ENCODE peak calls at places on chromosomes 6 and 20, in seven cellular contexts. Z, E, I, D, W, Q and R are unnamed samples.

GRCh38 chr6:144335914-144336313 is 50.8 kb downstream of the UTRN start:
- DNase-seq in D (no peak), Q (no peak), I (no peak), W (no peak), E (peak), Z (no peak), R (no peak)

GRCh38 chr6:116561377-116562018 is 7.9 kb downstream of the CALHM4 start:
- DNase-seq in W (peak), I (peak), Z (no peak), D (peak), E (peak), Q (peak), R (peak)

GRCh38 chr20:51928931-51929330 is 126.6 kb upstream of the SALL4 start:
- DNase-seq in E (no peak), D (no peak), I (no peak), Q (no peak), W (peak), Z (no peak), R (no peak)

GRCh38 chr6:16756660-16757270 is 4.5 kb downstream of the ATXN1 start:
- DNase-seq in I (no peak), E (no peak), Z (no peak), Q (no peak), W (no peak), D (no peak), R (no peak)

GRCh38 chr20:51497542-51498467 is 44.7 kb downstream of the NFATC2 start:
- DNase-seq in Q (peak), W (peak), Z (peak), D (no peak), E (no peak), I (no peak), R (no peak)

GRCh38 chr6:105326216-105326615 is 76.7 kb downstream of the PREP start:
- DNase-seq in Q (no peak), I (no peak), E (peak), Z (no peak), W (peak), D (peak), R (no peak)

GRCh38 chr6:169452117-169452868 is 198.6 kb upstream of the THBS2 start:
- DNase-seq in D (no peak), E (peak), Z (no peak), Q (no peak), I (peak), W (no peak), R (peak)

GRCh38 chr6:157667211-157668033 is 155.6 kb upstream of the SNX9 start:
- DNase-seq in W (peak), Z (peak), E (peak), D (peak), Q (no peak), I (peak), R (peak)

GRCh38 chr6:63446405-63446804 is 125.9 kb upstream of the LOC128125822 start:
- DNase-seq in Q (no peak), I (no peak), D (no peak), E (no peak), Z (no peak), W (no peak), R (no peak)

GRCh38 chr6:37319156-37319555 is 34.6 kb upstream of the RNF8 start:
- DNase-seq in D (no peak), Z (no peak), W (no peak), I (no peak), E (no peak), Q (no peak), R (peak)

GRCh38 chr6:46773201-46773855 is 19.9 kb upstream of the MEP1A start:
- DNase-seq in Z (no peak), D (no peak), I (no peak), E (no peak), Q (no peak), W (no peak), R (no peak)

GRCh38 chr20:39849664-39850063 is 839.4 kb downstream of the MAFB start:
- DNase-seq in D (no peak), W (peak), E (no peak), Q (no peak), Z (no peak), I (no peak), R (peak)

GRCh38 chr6:98832282-98833100 is 1.9 kb upstream of the POU3F2 start:
- DNase-seq in Q (no peak), E (no peak), Z (no peak), I (no peak), W (no peak), D (no peak), R (peak)

GRCh38 chr6:160102956-160103824 is 18.4 kb upstream of the SLC22A1 start:
- DNase-seq in E (peak), D (peak), I (peak), W (peak), Q (no peak), Z (no peak), R (peak)

GRCh38 chr6:170053966-170054661 is 236.8 kb downstream of the DLL1 start:
- DNase-seq in E (no peak), Z (no peak), Q (no peak), D (no peak), W (no peak), I (no peak), R (no peak)

GRCh38 chr20:3818155-3819151 is 1.9 kb upstream of the AP5S1 start:
- DNase-seq in I (peak), Z (no peak), W (peak), D (peak), E (peak), Q (no peak), R (peak)

GRCh38 chr6:20403766-20404640 is 2.3 kb downstream of the E2F3 start:
- DNase-seq in E (peak), D (peak), Q (no peak), W (peak), I (peak), Z (no peak), R (peak)

GRCh38 chr6:109458774-109459531 is 3.4 kb upstream of the MICAL1 start:
- DNase-seq in Z (peak), I (no peak), E (no peak), Q (no peak), D (no peak), W (no peak), R (no peak)

GRCh38 chr6:107115695-107116327 is 496 bp upstream of the BEND3 start:
- DNase-seq in I (peak), D (peak), Z (no peak), W (peak), Q (no peak), E (no peak), R (peak)

GRCh38 chr6:74936886-74937285 is 269.0 kb downstream of the COL12A1 start:
- DNase-seq in E (no peak), I (no peak), Z (no peak), Q (no peak), D (no peak), W (peak), R (no peak)

GRCh38 chr20:51969191-51969590 is 166.9 kb upstream of the SALL4 start:
- DNase-seq in W (no peak), Q (no peak), D (no peak), E (peak), I (no peak), Z (no peak), R (no peak)

GRCh38 chr6:48101277-48101676 is 9.7 kb downstream of the PTCHD4 start:
- DNase-seq in Q (no peak), W (peak), I (no peak), E (no peak), D (no peak), Z (no peak), R (no peak)

GRCh38 chr6:145963216-145964068 is 716 bp downstream of the SHPRH start:
- DNase-seq in I (peak), W (peak), D (no peak), Z (peak), Q (no peak), E (peak), R (peak)

GRCh38 chr20:16123623-16124022 is 449.6 kb downstream of the KIF16B start:
- DNase-seq in W (no peak), Z (no peak), D (no peak), Q (no peak), E (no peak), I (no peak), R (no peak)

GRCh38 chr6:13517116-13517515 is 29.7 kb upstream of the GFOD1 start:
- DNase-seq in Q (no peak), D (peak), E (no peak), W (peak), I (no peak), Z (no peak), R (no peak)

GRCh38 chr6:126761854-126762253 is 356.6 kb upstream of the RSPO3 start:
- DNase-seq in E (no peak), D (no peak), I (no peak), W (no peak), Q (no peak), Z (no peak), R (no peak)

DNA sequence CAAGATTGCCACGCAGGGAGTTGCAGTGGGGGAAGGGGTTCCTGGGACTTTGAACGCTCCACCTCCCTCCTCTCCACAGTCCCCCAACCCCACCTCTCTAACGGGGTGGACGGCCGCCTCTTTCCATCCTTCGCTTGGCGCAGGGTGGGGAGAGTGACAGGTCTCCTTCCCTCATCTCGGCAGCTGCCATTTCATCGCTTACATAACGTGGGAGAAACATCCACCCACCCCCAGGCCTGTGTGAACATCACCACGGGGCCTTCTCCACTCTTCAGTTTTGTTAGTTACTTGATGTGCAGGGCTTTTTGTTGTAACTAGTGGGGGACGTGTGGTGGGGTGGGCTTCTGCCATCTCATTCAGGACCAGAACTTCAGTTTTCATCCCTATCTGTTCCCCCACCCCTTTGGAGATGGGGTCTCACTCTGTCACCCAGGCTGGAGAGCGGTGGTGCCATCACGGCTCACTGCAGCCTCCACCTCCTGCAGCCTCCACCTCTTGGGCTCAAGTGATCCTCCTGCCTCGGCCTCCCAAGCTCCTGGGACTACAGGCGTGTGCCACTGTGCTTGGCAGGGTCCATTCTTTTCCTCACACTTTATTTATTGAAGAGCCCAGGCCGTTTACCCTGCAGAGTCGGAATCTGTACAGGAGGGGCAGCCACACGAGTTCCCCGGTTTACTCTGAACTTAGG is 17.7 kb downstream of the RTEL1 start:
- DNase-seq in D (no peak), Q (no peak), Z (no peak), W (no peak), E (no peak), I (no peak), R (no peak)
- TF ChIP-seq POLR2AphosphoS5 in D (no peak), Q (no peak), Z (no peak), W (no peak), E (no peak), I (no peak), R (no peak)

GRCh38 chr6:149925253-149925973 is 2.5 kb upstream of the RAET1G start:
- DNase-seq in I (no peak), Q (no peak), Z (no peak), W (peak), E (no peak), D (no peak), R (peak)
- H3K9ac ChIP-seq in I (peak), Q (no peak), Z (no peak), W (peak), E (no peak), D (peak), R (no peak)

DNA sequence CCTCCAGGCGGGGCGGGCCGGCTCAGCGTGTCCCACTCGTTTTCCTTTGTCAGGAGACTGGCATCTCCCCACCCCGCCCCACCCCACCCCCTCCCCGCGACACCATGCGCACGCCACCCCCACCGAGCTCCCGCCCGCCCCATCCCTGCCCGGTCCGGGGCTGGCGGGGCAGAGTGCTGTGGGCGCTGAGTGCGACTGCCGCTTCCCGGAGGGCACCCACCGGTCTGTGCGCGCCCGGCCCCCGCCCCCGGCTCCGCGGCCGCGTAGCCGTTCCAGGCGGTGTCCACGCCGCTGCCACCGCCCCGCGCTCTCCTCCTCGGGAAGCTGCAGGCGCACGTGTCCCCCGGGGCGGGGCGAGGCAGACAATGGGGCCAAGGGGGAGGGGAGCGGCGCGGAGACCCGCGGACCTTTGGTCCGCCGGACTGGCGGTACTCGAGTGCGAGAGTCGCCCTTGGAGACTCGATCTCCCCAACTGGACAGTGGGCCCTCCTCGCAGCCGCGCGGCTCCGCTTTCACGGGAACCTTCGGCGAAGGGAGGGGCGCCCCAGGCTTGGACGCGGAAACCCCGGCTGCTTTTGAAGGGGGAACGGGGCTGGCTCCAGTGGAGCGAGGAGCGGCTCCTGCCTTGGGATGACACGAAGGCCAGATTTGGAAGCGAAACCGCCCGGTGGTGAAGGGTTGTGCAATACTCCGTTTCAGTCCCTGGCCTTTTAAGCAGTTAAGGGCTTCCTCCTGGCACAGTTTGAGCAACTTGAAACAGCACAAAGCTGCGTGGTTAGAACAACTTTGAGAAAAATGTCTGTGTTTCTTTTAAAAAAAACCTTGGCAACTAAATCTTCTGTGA is 1.1 kb upstream of the SYNCRIP start:
- DNase-seq in D (peak), Q (peak), I (peak), Z (peak), W (peak), E (peak), R (peak)
- TF ChIP-seq POLR2AphosphoS5 in D (peak), Q (peak), I (no peak), Z (peak), W (peak), E (no peak), R (peak)

DNA sequence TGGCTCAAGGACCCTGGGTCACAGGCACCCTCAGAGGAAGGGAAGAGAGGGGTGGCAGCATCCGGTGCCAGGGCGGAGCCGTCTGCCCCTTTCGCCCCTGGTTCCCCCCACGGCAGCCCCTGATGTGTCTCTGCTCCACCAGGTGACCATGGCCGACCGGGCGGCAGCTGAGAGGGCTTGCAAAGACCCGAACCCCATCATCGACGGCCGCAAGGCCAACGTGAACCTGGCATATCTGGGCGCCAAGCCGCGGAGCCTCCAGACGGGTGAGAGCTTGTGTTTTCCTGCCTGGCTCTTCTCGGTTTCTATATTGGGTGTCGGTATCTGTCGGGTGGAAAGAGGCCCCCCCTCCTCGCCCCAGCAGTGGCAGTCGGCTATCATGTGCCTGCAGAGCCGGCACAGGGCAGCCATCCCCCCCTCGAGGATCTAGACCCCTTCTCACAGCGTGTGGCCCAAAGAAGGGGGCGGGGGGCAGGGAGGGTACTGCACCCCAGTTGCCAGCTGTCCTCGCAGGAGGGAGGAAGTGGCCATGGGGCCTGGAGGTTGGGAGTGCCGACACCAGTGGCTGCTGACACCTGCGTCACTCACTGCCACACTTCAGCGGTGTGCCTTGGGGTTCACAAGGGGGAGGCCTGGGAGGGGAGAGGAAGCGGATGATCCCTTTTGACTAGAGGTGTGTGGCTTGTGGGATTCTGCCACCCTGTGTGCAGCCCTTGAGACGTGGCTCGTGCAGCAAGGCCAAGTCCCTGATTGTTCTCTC is 1.5 kb downstream of the RBM38 start:
- DNase-seq in W (no peak), I (peak), D (no peak), Z (no peak), E (no peak), Q (no peak), R (no peak)
- H3K9ac ChIP-seq in W (peak), I (peak), D (peak), Z (peak), E (peak), Q (peak), R (peak)